ENCODE peak calls at places on chromosomes 3 and 15, in ten cellular contexts. F is right lobe of liver, M is AG04450, W is mammary epithelial cell, Q is brain microvascular endothelial cell, Z is stomach, N is fibroblast of mammary gland, I is Panc1, R is cardiac muscle cell, S is GM12878. B is an unnamed sample.

GRCh38 chr15:60788514-60789091 is 309.7 kb upstream of the ICE2 start:
- DNase-seq in F (no peak), M (no peak), W (no peak), Q (no peak), Z (no peak), N (peak; percentile 59), I (no peak), R (no peak), S (no peak), B (no peak)

GRCh38 chr15:66405605-66406004 is 18.9 kb downstream of the MAP2K1 start:
- DNase-seq in F (no peak), M (no peak), W (no peak), Q (no peak), Z (no peak), N (peak; percentile 64), I (no peak), R (no peak), S (no peak), B (no peak)

GRCh38 chr15:66820474-66821258 is 118.6 kb downstream of the SMAD6 start:
- DNase-seq in F (no peak), M (no peak), W (no peak), Q (no peak), Z (no peak), N (peak; percentile 31), I (no peak), R (no peak), S (no peak), B (no peak)

GRCh38 chr3:125011941-125012340 is 43.9 kb downstream of the HEG1 start:
- DNase-seq in F (no peak), M (no peak), W (no peak), Q (no peak), Z (no peak), N (peak; percentile 63), I (no peak), R (no peak), S (no peak), B (no peak)

GRCh38 chr15:51931016-51931415 is 40.6 kb downstream of the LEO1 start:
- DNase-seq in F (no peak), M (no peak), W (no peak), Q (no peak), Z (no peak), N (no peak), I (no peak), R (no peak), S (no peak), B (no peak)

GRCh38 chr3:141945726-141946125 is 69.3 kb downstream of the ATP1B3 start:
- DNase-seq in F (no peak), M (no peak), W (no peak), Q (no peak), Z (no peak), N (no peak), I (no peak), R (no peak), S (no peak), B (no peak)

GRCh38 chr3:9147215-9147895 is 102.1 kb downstream of the SRGAP3 start:
- DNase-seq in F (no peak), M (no peak), W (no peak), Q (no peak), Z (no peak), N (no peak), I (no peak), R (no peak), S (no peak), B (no peak)

GRCh38 chr3:195073866-195074860 is 196.8 kb downstream of the XXYLT1 start:
- DNase-seq in F (peak; percentile 16), M (no peak), W (no peak), Q (no peak), Z (peak; percentile 10), N (no peak), I (no peak), R (no peak), S (no peak), B (no peak)

GRCh38 chr3:134449277-134449676 is 36.5 kb downstream of the ANAPC13 start:
- DNase-seq in F (no peak), M (no peak), W (peak; percentile 45), Q (peak; percentile 54), Z (peak; percentile 61), N (peak; percentile 61), I (no peak), R (peak; percentile 44), S (no peak), B (peak; percentile 60)

GRCh38 chr15:101448336-101448735 is 41.2 kb downstream of the PCSK6 start:
- DNase-seq in F (no peak), M (no peak), W (no peak), Q (no peak), Z (peak; percentile 10), N (no peak), I (no peak), R (no peak), S (no peak), B (no peak)

GRCh38 chr3:52256622-52257021 is 11.1 kb downstream of the PPM1M start:
- DNase-seq in F (no peak), M (no peak), W (no peak), Q (no peak), Z (no peak), N (no peak), I (no peak), R (no peak), S (no peak), B (no peak)

GRCh38 chr3:40970067-40970466 is 229.2 kb upstream of the CTNNB1 start:
- DNase-seq in F (no peak), M (no peak), W (no peak), Q (no peak), Z (no peak), N (peak; percentile 27), I (no peak), R (no peak), S (no peak), B (no peak)

GRCh38 chr3:13332158-13332557 is 88.0 kb downstream of the NUP210 start:
- DNase-seq in F (no peak), M (no peak), W (no peak), Q (no peak), Z (peak; percentile 37), N (no peak), I (no peak), R (no peak), S (peak; percentile 93), B (peak; percentile 77)
- H3K4me3 ChIP-seq in F (no peak overlapping the region), M (no peak overlapping the region), W (no peak overlapping the region), Q (no peak overlapping the region), Z (no peak overlapping the region), N (no peak overlapping the region), I (no peak overlapping the region), R (no peak overlapping the region), S (peak overlapping the region; percentile 43), B (no peak overlapping the region)

GRCh38 chr3:33318709-33319380 is 41.6 kb downstream of the FBXL2 start:
- DNase-seq in F (no peak), M (no peak), W (no peak), Q (no peak), Z (no peak), N (no peak), I (no peak), R (peak; percentile 2), S (no peak), B (no peak)
- TF ChIP-seq CTCF in F (no peak), M (peak; percentile 26), W (no peak), Q (peak; percentile 47), Z (no peak), N (peak; percentile 18), I (peak; percentile 14), R (peak; percentile 19), S (no peak), B (no peak)

GRCh38 chr3:147406255-147407023 is at the start of gene ZIC4:
- DNase-seq in F (no peak), M (no peak), W (no peak), Q (no peak), Z (no peak), N (no peak), I (no peak), R (no peak), S (no peak), B (no peak)

GRCh38 chr3:147405552-147406254 is 640 bp downstream of the ZIC4 start:
- DNase-seq in F (no peak), M (no peak), W (no peak), Q (no peak), Z (no peak), N (no peak), I (no peak), R (no peak), S (no peak), B (no peak)

GRCh38 chr3:147407495-147408179 is 1.3 kb upstream of the ZIC4 start:
- DNase-seq in F (no peak), M (no peak), W (no peak), Q (no peak), Z (no peak), N (no peak), I (no peak), R (no peak), S (no peak), B (no peak)

GRCh38 chr3:147408180-147409105 is 722 bp upstream of the ZIC1 start:
- DNase-seq in F (no peak), M (no peak), W (no peak), Q (no peak), Z (no peak), N (no peak), I (no peak), R (no peak), S (no peak), B (no peak)

DNA sequence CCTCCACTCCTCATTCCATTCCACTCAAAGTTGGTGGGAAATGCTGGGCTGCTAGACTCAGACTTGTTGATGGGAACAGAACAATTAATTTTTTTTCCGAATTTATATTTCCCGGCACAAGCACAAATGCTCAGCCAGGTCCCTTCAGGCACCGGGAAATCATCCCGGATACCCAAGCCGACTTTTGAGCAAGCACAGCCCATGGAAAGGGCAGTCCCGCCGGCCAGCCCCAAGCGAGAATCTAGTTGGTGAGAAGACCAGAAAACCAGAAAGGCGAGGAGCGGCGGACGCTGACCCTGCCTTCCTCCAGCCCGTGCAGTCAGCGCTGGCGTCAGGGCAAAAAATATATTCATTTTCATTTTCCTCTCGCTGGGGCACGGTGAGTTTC is 758 bp upstream of the ZIC4 start:
- DNase-seq in F (no peak), M (no peak), W (no peak), Q (no peak), Z (no peak), N (no peak), I (no peak), R (no peak), S (no peak), B (no peak)
- H3K4me3 ChIP-seq in F (no peak overlapping the region), M (no peak overlapping the region), W (no peak overlapping the region), Q (peak overlapping the region; percentile 50), Z (peak overlapping the region; percentile 9), N (no peak overlapping the region), I (peak overlapping the region; percentile 21), R (no peak overlapping the region), S (no peak overlapping the region), B (no peak overlapping the region)

DNA sequence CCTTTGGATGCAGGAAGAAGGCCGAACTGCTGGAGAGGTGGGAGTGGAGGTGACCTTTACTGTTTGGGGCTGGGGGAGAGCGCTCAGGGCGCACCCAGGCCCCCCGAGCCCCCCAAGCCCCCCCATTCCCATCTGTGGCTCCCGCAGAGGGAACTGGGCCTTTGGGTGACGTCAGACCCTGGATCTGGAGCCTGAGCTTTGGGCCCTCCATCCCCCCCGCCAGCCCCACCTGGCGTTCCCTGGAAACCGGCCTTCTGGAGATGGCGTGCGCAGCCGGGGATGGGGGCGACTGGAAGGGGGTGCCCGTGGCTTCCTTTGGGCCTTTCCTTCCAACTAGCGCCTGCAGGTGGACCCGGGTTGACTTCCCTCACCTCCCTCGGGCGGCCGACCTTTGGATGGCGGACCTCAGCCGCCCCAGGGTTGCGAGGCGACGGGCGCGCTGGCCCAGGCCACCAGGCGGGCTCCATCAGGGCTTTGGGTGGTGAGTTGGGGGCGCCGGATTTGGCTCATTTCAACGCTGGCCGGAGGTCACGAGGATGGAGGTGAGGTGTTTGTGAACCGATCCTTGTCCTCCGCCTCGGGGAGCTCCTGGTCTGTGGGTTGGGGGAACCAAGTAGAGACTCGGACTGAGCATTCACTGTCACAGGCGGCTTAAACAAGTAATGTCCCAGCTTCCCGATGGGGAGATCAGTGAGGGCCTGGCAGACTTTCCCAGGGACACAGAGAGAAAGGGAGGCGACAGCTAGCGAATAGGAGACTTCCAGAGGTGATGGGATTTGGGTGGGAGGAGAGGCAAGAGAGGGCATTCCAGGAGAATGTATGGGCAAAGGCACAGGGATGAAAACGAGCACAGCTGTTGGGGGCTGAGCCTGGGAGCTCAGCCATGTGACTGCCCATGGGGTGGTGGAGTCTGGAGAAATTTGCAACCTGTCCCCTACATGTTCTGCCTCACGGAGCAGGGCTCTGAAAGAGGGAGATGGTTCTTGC is 709 bp downstream of the SCAMP5 start:
- DNase-seq in F (no peak), M (no peak), W (no peak), Q (no peak), Z (peak; percentile 30), N (no peak), I (no peak), R (peak; percentile 24), S (no peak), B (no peak)
- TF ChIP-seq CTCF in F (no peak), M (no peak), W (no peak), Q (no peak), Z (no peak), N (no peak), I (no peak), R (no peak), S (no peak), B (no peak)